ENCODE peak calls at places on chromosomes 16 and 17, in six cellular contexts. T is psoas muscle; N is fibroblast of pulmonary artery; E is lower leg skin; B is mucosa of descending colon; C is activated CD8-positive, alpha-beta T cell treated with anti-CD3 and anti-CD28 coated beads for 36 hours. Z is an unnamed sample.

GRCh38 chr17:50076591-50077235 is 18.4 kb upstream of the PDK2 start:
- DNase-seq in N (no peak), B (no peak), E (no peak), C (no peak), T (no peak), Z (no peak)

GRCh38 chr17:37506678-37507077 is 17.0 kb downstream of the DUSP14 start:
- DNase-seq in E (no peak), T (no peak), C (peak; percentile 52), N (peak; percentile 43), B (no peak), Z (peak; percentile 31)

GRCh38 chr17:79160980-79161621 is 86.5 kb downstream of the ENGASE start:
- DNase-seq in N (peak; percentile 36), B (no peak), C (peak; percentile 72), T (no peak), E (no peak), Z (no peak)

GRCh38 chr17:13074026-13074425 is 56.2 kb upstream of the ELAC2 start:
- DNase-seq in C (no peak), B (no peak), N (peak; percentile 14), T (no peak), E (peak; percentile 70), Z (peak; percentile 11)

GRCh38 chr16:83717814-83718213 is 90.0 kb upstream of the HSBP1 start:
- DNase-seq in N (peak; percentile 58), T (no peak), B (no peak), C (no peak), E (no peak), Z (no peak)

GRCh38 chr17:80596760-80597608 is 52.3 kb downstream of the RPTOR start:
- DNase-seq in N (no peak), E (peak; percentile 57), C (peak; percentile 41), T (no peak), B (no peak), Z (no peak)

GRCh38 chr16:12637002-12637401 is 166.7 kb downstream of the CPPED1 start:
- DNase-seq in T (no peak), B (no peak), C (no peak), E (no peak), N (no peak), Z (no peak)

GRCh38 chr16:19131809-19132777 is 18.3 kb downstream of the ITPRIPL2 start:
- DNase-seq in T (no peak), C (no peak), E (peak; percentile 78), N (peak; percentile 64), B (no peak), Z (no peak)

GRCh38 chr17:42072323-42073187 is 22.2 kb upstream of the C17orf113 start:
- DNase-seq in B (no peak), E (no peak), N (no peak), C (peak; percentile 21), T (peak; percentile 63), Z (no peak)

GRCh38 chr17:65678534-65678933 is 117.1 kb upstream of the AXIN2 start:
- DNase-seq in B (no peak), C (no peak), E (no peak), N (no peak), T (no peak), Z (no peak)

GRCh38 chr17:64739316-64740058 is 77.4 kb upstream of the SMURF2 start:
- DNase-seq in T (no peak), E (peak; percentile 79), C (peak; percentile 49), B (no peak), N (peak; percentile 63), Z (peak; percentile 72)

GRCh38 chr16:79599256-79599836 is 1.2 kb downstream of the MAF start:
- DNase-seq in B (peak; percentile 51), N (no peak), C (peak; percentile 20), E (no peak), T (peak; percentile 72), Z (no peak)

GRCh38 chr17:21165922-21166598 is 39.3 kb downstream of the DHRS7B start:
- DNase-seq in C (no peak), E (no peak), T (peak; percentile 86), N (no peak), B (no peak), Z (no peak)

GRCh38 chr17:21028192-21028591 is 14.6 kb downstream of the USP22 start:
- DNase-seq in C (no peak), N (no peak), B (no peak), E (no peak), T (no peak), Z (no peak)

GRCh38 chr17:41537614-41537954 is 9.5 kb upstream of the KRT19 start:
- DNase-seq in T (no peak), C (no peak), B (no peak), E (no peak), N (no peak), Z (no peak)

GRCh38 chr17:77383613-77384608 is 243.1 kb downstream of the SEC14L1 start:
- DNase-seq in E (no peak), C (no peak), B (no peak), T (peak; percentile 82), N (no peak), Z (no peak)

GRCh38 chr17:33142703-33143299 is 150.3 kb downstream of the ASIC2 start:
- DNase-seq in B (no peak), N (peak; percentile 29), T (no peak), E (no peak), C (peak; percentile 27), Z (no peak)

GRCh38 chr16:5905935-5906334 is 808.3 kb upstream of the EEF2KMT start:
- DNase-seq in N (no peak), C (no peak), E (no peak), B (no peak), T (no peak), Z (no peak)

GRCh38 chr16:937311-937710 is 33.5 kb downstream of the LMF1 start:
- DNase-seq in T (peak; percentile 6), E (no peak), N (no peak), B (no peak), C (no peak), Z (no peak)

GRCh38 chr17:80761421-80761871 is 216.8 kb downstream of the RPTOR start:
- DNase-seq in N (peak; percentile 69), E (no peak), B (no peak), C (peak; percentile 87), T (no peak), Z (peak; percentile 71)

GRCh38 chr17:41680426-41681040 is 8.2 kb upstream of the EIF1 start:
- DNase-seq in N (no peak), C (no peak), T (peak; percentile 10), E (no peak), B (no peak), Z (no peak)

GRCh38 chr17:48375356-48375755 is 54.7 kb downstream of the SKAP1 start:
- DNase-seq in T (no peak), B (no peak), E (no peak), C (no peak), N (peak; percentile 39), Z (no peak)

GRCh38 chr16:15521758-15522509 is 87.5 kb downstream of the BMERB1 start:
- DNase-seq in N (peak; percentile 78), T (no peak), E (no peak), B (no peak), C (no peak), Z (no peak)

GRCh38 chr16:79628501-79628975 is 28.0 kb upstream of the MAF start:
- DNase-seq in C (peak; percentile 87), N (peak; percentile 7), T (no peak), B (no peak), E (no peak), Z (no peak)

GRCh38 chr16:68700120-68700519 is 37.0 kb upstream of the CDH1 start:
- DNase-seq in B (no peak), C (no peak), N (peak; percentile 25), T (no peak), E (no peak), Z (peak; percentile 4)

GRCh38 chr17:59719526-59719925 is 12.1 kb downstream of the VMP1 start:
- DNase-seq in T (no peak), B (no peak), C (no peak), E (no peak), N (no peak), Z (no peak)

GRCh38 chr17:59723607-59724006 is 16.2 kb downstream of the VMP1 start:
- DNase-seq in N (no peak), E (no peak), C (no peak), T (no peak), B (no peak), Z (no peak)

GRCh38 chr17:59725691-59726090 is 18.2 kb downstream of the VMP1 start:
- DNase-seq in N (peak; percentile 94), C (no peak), B (no peak), E (no peak), T (no peak), Z (no peak)

GRCh38 chr17:59722623-59723022 is 15.2 kb downstream of the VMP1 start:
- DNase-seq in B (no peak), E (no peak), N (no peak), C (no peak), T (no peak), Z (no peak)

DNA sequence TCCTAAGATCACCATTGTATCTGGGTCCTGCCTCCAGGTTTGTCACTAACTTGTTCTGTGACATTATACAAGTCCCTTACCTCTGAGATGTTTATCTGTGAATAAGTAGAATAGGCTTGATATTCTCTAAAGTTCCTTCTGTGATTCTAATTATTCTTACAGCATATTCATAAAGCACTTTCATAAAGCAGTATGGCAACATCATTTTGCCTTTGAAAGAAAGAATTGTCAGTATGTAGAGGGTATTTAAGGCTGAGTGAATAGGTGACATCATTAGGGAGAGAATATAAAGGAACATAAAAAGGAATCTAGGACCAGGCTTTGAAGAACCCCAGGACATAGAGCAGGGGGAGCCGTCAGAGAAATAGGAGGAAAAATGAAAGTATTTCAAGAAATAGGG is 15.6 kb downstream of the VMP1 start:
- DNase-seq in T (no peak), B (no peak), E (no peak), C (no peak), N (no peak), Z (no peak)
- TF ChIP-seq CTCF in T (no peak), B (no peak), E (no peak), C (no peak), N (no peak), Z (no peak)

DNA sequence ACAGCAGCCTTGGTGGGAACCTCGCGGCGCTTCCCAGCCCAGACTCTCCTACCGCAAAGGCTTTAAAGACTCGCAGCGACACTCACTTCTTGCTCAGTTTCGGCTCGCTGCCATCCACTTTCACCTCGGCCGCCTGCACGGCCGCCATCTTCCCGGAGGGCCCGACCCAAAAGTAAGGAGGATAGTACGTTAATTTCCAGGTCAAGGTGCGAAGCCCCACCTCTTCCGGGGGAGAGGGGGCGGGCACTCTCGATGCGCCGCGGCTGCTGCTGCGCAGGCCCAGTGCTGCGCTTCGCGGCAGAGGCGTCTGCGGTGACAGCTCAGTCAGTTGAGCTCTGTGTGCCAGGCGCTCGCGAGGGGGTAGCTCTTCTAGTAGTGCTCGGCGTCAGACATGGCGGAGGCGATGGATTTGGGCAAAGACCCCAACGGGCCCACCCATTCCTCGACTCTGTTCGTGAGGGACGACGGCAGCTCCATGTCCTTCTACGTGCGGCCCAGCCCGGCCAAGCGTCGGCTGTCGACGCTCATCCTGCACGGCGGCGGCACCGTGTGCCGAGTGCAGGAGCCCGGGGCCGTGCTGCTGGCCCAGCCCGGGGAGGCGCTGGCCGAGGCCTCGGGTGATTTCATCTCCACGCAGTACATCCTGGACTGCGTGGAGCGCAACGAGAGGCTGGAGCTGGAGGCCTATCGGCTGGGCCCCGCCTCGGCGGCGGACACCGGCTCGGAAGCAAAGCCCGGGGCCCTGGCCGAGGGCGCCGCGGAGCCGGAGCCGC is at the start of the genes KARS1 and TERF2IP:
- DNase-seq in N (peak; percentile 92), T (peak; percentile 97), E (peak; percentile 98), C (peak; percentile 96), B (peak; percentile 97), Z (peak; percentile 91)
- TF ChIP-seq CTCF in N (no peak), T (no peak), E (no peak), C (no peak), B (no peak), Z (no peak)

GRCh38 chr17:4551141-4551540 is 4.0 kb downstream of the MYBBP1A start:
- DNase-seq in C (peak; percentile 42), B (no peak), T (peak; percentile 50), E (no peak), N (no peak), Z (no peak)
- TF ChIP-seq CTCF in C (no peak), B (no peak), T (no peak), E (no peak), N (no peak), Z (peak; percentile 50)

GRCh38 chr17:18143044-18143936 is 34.7 kb downstream of the MYO15A start:
- DNase-seq in T (no peak), E (no peak), C (peak; percentile 48), N (peak; percentile 30), B (no peak), Z (peak; percentile 11)
- TF ChIP-seq CTCF in T (no peak), E (no peak), C (no peak), N (peak; percentile 41), B (no peak), Z (peak; percentile 70)

Z was measured in HFFc6.